ENCODE peak calls at places on chromosome 2, in six cellular contexts. J is right lobe of liver, F is NB4, U is astrocyte of the cerebellum, T is GM20000, C is H9. Z is an unnamed sample.

GRCh38 chr2:30136729-30137444 is 9.9 kb upstream of the YPEL5 start:
- DNase-seq in J (no peak), F (no peak), U (no peak), T (no peak), C (no peak), Z (no peak)

GRCh38 chr2:24754985-24755690 is 38.1 kb downstream of the PTRHD1 start:
- DNase-seq in J (no peak), F (no peak), U (no peak), T (no peak), C (no peak), Z (no peak)

GRCh38 chr2:74690571-74690970 is 36.5 kb downstream of the SEMA4F start:
- DNase-seq in J (no peak), F (peak), U (peak), T (peak), C (no peak), Z (peak)

GRCh38 chr2:193518061-193518817 is 1323.5 kb upstream of the TMEFF2 start:
- DNase-seq in J (no peak), F (no peak), U (peak), T (no peak), C (no peak), Z (peak)

GRCh38 chr2:70080597-70081200 is 6.6 kb upstream of the PCBP1 start:
- DNase-seq in J (no peak), F (no peak), U (no peak), T (no peak), C (no peak), Z (no peak)

GRCh38 chr2:152573168-152573567 is 144.1 kb downstream of the PRPF40A start:
- DNase-seq in J (no peak), F (peak), U (no peak), T (peak), C (no peak), Z (peak)

GRCh38 chr2:10120158-10120937 is 2.2 kb upstream of the RRM2 start:
- DNase-seq in J (peak), F (peak), U (peak), T (peak), C (peak), Z (peak)

GRCh38 chr2:11357428-11357972 is 13.1 kb upstream of the ROCK2 start:
- DNase-seq in J (peak), F (no peak), U (no peak), T (no peak), C (no peak), Z (no peak)

GRCh38 chr2:237870126-237870525 is 10.7 kb downstream of the RAMP1 start:
- DNase-seq in J (no peak), F (no peak), U (no peak), T (no peak), C (no peak), Z (no peak)

DNA sequence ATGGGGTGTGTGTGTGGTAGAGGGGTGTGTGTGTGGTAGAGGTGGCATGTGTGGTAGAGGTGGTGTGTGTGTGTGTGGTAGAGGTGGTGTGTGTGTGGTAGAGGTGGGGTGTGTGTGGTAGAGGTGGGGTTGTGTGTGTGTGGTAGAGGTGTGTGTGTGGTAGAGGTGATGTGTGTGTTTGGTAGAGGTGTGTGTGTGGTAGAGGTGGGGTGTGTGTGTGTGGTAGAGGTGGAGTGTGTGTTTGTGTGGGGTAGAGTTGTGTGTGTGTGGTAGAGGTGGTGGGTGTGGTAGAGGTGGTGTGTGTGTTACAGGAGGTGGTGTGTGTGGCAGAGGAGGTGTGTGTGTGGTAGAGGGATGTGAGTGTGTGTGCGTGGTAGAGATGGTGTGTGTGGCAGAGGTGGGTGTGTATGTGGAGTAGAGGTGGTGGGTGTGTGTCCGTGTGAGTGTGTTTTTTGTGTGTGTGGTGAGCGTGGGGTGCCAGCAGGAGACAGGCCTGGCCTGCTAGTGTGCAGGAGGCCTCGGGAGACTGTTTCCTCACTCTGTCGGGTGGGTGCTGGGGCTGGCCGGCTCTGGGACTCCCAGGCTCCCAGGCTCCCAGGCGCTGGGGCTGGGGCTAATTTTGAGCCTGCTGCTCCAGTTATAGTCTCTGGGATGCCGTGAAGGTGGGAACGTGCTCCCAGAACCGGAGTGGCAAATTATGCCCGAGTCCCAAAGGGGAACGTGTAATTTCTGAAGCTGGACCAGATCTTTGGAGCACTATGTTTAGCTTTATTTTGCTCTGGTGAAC is 165.2 kb downstream of the DYSF start:
- DNase-seq in J (no peak), F (no peak), U (no peak), T (no peak), C (peak), Z (no peak)
- TF ChIP-seq CTCF in J (no peak), F (no peak), U (no peak), T (no peak), C (no peak), Z (no peak)

DNA sequence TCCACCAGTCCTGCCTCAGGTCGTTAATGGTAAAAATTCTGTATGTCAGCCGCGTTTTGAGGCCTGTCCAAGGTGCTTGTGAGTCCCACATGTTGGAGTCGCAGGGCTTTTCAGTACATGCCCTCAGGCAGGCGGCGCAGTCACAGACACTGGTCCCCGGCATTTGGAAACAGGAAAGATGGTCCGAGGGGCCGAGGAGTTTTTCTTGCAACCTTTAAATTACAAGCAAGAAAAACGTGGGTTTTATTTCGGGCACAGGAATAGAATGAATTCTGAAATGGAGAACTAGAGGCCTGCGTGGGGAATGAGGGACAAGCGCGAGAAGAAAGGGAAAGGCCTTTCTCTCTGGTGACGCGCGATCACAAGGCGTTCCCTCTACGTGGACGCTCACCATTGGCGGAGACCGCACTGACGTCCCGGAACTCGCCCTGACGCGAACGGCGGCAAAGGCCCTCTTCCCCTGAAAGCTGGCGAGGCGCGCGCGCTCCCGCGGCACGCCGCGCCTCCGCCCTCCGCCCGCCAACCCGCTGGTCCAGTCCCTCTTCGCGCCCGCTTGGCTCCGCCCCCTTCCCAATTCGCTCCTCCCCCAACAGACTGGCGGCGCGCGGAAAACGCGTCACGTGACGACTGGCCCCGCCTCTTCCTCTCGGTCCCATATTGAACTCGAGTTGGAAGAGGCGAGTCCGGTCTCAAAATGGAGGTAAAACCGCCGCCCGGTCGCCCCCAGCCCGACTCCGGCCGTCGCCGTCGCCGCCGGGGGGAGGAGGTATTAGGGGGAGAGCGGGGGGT is at the start of gene HNRNPA3:
- DNase-seq in J (peak), F (peak), U (peak), T (peak), C (peak), Z (peak)
- TF ChIP-seq CTCF in J (peak), F (no peak), U (peak), T (no peak), C (peak), Z (peak)

GRCh38 chr2:110853516-110853915 is 121.1 kb downstream of the ACOXL start:
- DNase-seq in J (no peak), F (peak), U (no peak), T (peak), C (peak), Z (peak)
- TF ChIP-seq CTCF in J (peak), F (peak), U (peak), T (peak), C (peak), Z (peak)

GRCh38 chr2:217563565-217563964 is 439.2 kb downstream of the TNS1 start:
- DNase-seq in J (no peak), F (no peak), U (no peak), T (no peak), C (no peak), Z (no peak)
- TF ChIP-seq CTCF in J (no peak), F (no peak), U (no peak), T (no peak), C (no peak), Z (no peak)

GRCh38 chr2:88669371-88670214 is 21.9 kb upstream of the RPIA start:
- DNase-seq in J (no peak), F (peak), U (peak), T (peak), C (peak), Z (peak)
- TF ChIP-seq CTCF in J (peak), F (peak), U (peak), T (peak), C (peak), Z (peak)

GRCh38 chr2:84631047-84631446 is 114.7 kb downstream of the DNAH6 start:
- DNase-seq in J (no peak), F (peak), U (peak), T (peak), C (no peak), Z (peak)
- TF ChIP-seq CTCF in J (peak), F (peak), U (peak), T (peak), C (peak), Z (peak)

GRCh38 chr2:171541202-171541884 is 19.1 kb downstream of the CYBRD1 start:
- DNase-seq in J (no peak), F (peak), U (no peak), T (no peak), C (peak), Z (no peak)
- TF ChIP-seq CTCF in J (peak), F (peak), U (peak), T (peak), C (peak), Z (peak)